ENCODE peak calls at places on chromosome 15, in six cellular contexts. One of them, this sample, is unnamed.

GRCh38 chr15:57112178-57112577 is 193.7 kb downstream of the TCF12 start:
- DNase-seq in upper lobe of right lung: no peak
- DNase-seq in PC-3: no peak
- DNase-seq in adrenal gland: no peak
- DNase-seq in ovary: no peak
- DNase-seq in cardiac fibroblast: no peak
- DNase-seq in this sample: peak

GRCh38 chr15:89646416-89647141 is 8.7 kb downstream of the KIF7 start:
- DNase-seq in PC-3: no peak
- DNase-seq in adrenal gland: no peak
- DNase-seq in cardiac fibroblast: no peak
- DNase-seq in upper lobe of right lung: no peak
- DNase-seq in ovary: peak
- DNase-seq in this sample: no peak

GRCh38 chr15:83694030-83694429 is 40.1 kb downstream of the ADAMTSL3 start:
- DNase-seq in ovary: peak
- DNase-seq in cardiac fibroblast: peak
- DNase-seq in adrenal gland: no peak
- DNase-seq in PC-3: peak
- DNase-seq in upper lobe of right lung: no peak
- DNase-seq in this sample: peak

GRCh38 chr15:97968380-97968779 is 7.9 kb downstream of the ARRDC4 start:
- DNase-seq in cardiac fibroblast: peak
- DNase-seq in PC-3: no peak
- DNase-seq in upper lobe of right lung: no peak
- DNase-seq in adrenal gland: no peak
- DNase-seq in ovary: no peak
- DNase-seq in this sample: peak

GRCh38 chr15:68652141-68652540 is 73.3 kb downstream of the CORO2B start:
- DNase-seq in PC-3: no peak
- DNase-seq in ovary: peak
- DNase-seq in cardiac fibroblast: peak
- DNase-seq in adrenal gland: no peak
- DNase-seq in upper lobe of right lung: peak
- DNase-seq in this sample: no peak

GRCh38 chr15:52406601-52407000 is 111.0 kb upstream of the MYO5C start:
- DNase-seq in cardiac fibroblast: peak
- DNase-seq in ovary: no peak
- DNase-seq in PC-3: no peak
- DNase-seq in upper lobe of right lung: no peak
- DNase-seq in adrenal gland: no peak
- DNase-seq in this sample: peak

GRCh38 chr15:94478763-94479162 is 247.4 kb downstream of the MCTP2 start:
- DNase-seq in upper lobe of right lung: no peak
- DNase-seq in cardiac fibroblast: no peak
- DNase-seq in adrenal gland: no peak
- DNase-seq in PC-3: no peak
- DNase-seq in ovary: no peak
- DNase-seq in this sample: no peak

GRCh38 chr15:59819047-59819446 is 129.9 kb upstream of the BNIP2 start:
- DNase-seq in PC-3: no peak
- DNase-seq in ovary: no peak
- DNase-seq in adrenal gland: no peak
- DNase-seq in cardiac fibroblast: no peak
- DNase-seq in upper lobe of right lung: no peak
- DNase-seq in this sample: no peak

GRCh38 chr15:55248895-55249294 is 40.7 kb downstream of the RAB27A start:
- DNase-seq in adrenal gland: no peak
- DNase-seq in ovary: no peak
- DNase-seq in PC-3: no peak
- DNase-seq in cardiac fibroblast: no peak
- DNase-seq in upper lobe of right lung: no peak
- DNase-seq in this sample: no peak

GRCh38 chr15:55183679-55184078 is 13.1 kb downstream of the RSL24D1 start:
- DNase-seq in cardiac fibroblast: no peak
- DNase-seq in ovary: no peak
- DNase-seq in PC-3: peak
- DNase-seq in upper lobe of right lung: no peak
- DNase-seq in adrenal gland: no peak
- DNase-seq in this sample: no peak

GRCh38 chr15:51814616-51815015 is 14.8 kb upstream of the TMOD3 start:
- DNase-seq in PC-3: no peak
- DNase-seq in upper lobe of right lung: no peak
- DNase-seq in cardiac fibroblast: no peak
- DNase-seq in adrenal gland: no peak
- DNase-seq in ovary: no peak
- DNase-seq in this sample: peak

GRCh38 chr15:85412956-85413854 is 32.8 kb downstream of the AKAP13 start:
- DNase-seq in cardiac fibroblast: peak
- DNase-seq in PC-3: peak
- DNase-seq in upper lobe of right lung: peak
- DNase-seq in ovary: no peak
- DNase-seq in adrenal gland: peak
- DNase-seq in this sample: no peak

GRCh38 chr15:64597469-64597806 is 137.1 kb downstream of the ZNF609 start:
- DNase-seq in PC-3: no peak
- DNase-seq in cardiac fibroblast: no peak
- DNase-seq in upper lobe of right lung: no peak
- DNase-seq in ovary: no peak
- DNase-seq in adrenal gland: peak
- DNase-seq in this sample: no peak

GRCh38 chr15:90871097-90871715 is 2.8 kb downstream of the FURIN start:
- DNase-seq in ovary: peak
- DNase-seq in PC-3: no peak
- DNase-seq in adrenal gland: peak
- DNase-seq in upper lobe of right lung: peak
- DNase-seq in cardiac fibroblast: peak
- DNase-seq in this sample: no peak

GRCh38 chr15:77468896-77469295 is 48.2 kb downstream of the HMG20A start:
- DNase-seq in adrenal gland: no peak
- DNase-seq in cardiac fibroblast: no peak
- DNase-seq in ovary: no peak
- DNase-seq in PC-3: no peak
- DNase-seq in upper lobe of right lung: no peak
- DNase-seq in this sample: no peak

GRCh38 chr15:25481208-25481862 is 42.5 kb upstream of the UBE3A start:
- DNase-seq in ovary: peak
- DNase-seq in cardiac fibroblast: no peak
- DNase-seq in upper lobe of right lung: no peak
- DNase-seq in adrenal gland: no peak
- DNase-seq in PC-3: peak
- DNase-seq in this sample: no peak

GRCh38 chr15:85615930-85616329 is 178.8 kb downstream of the KLHL25 start:
- DNase-seq in ovary: no peak
- DNase-seq in upper lobe of right lung: no peak
- DNase-seq in PC-3: peak
- DNase-seq in adrenal gland: no peak
- DNase-seq in cardiac fibroblast: peak
- DNase-seq in this sample: peak

GRCh38 chr15:101710806-101711205 is 13.5 kb downstream of the TARS3 start:
- DNase-seq in ovary: no peak
- DNase-seq in upper lobe of right lung: no peak
- DNase-seq in cardiac fibroblast: peak
- DNase-seq in PC-3: no peak
- DNase-seq in adrenal gland: no peak
- DNase-seq in this sample: no peak

GRCh38 chr15:32893412-32893811 is 175.6 kb downstream of the GREM1 start:
- DNase-seq in upper lobe of right lung: no peak
- DNase-seq in ovary: no peak
- DNase-seq in PC-3: no peak
- DNase-seq in cardiac fibroblast: no peak
- DNase-seq in adrenal gland: no peak
- DNase-seq in this sample: no peak

GRCh38 chr15:63185206-63185605 is 4.2 kb upstream of the RAB8B start:
- DNase-seq in adrenal gland: no peak
- DNase-seq in cardiac fibroblast: no peak
- DNase-seq in upper lobe of right lung: no peak
- DNase-seq in ovary: no peak
- DNase-seq in PC-3: no peak
- DNase-seq in this sample: no peak

GRCh38 chr15:57554063-57554820 is 37.5 kb upstream of the MYZAP start:
- DNase-seq in PC-3: no peak
- DNase-seq in cardiac fibroblast: peak
- DNase-seq in adrenal gland: no peak
- DNase-seq in ovary: no peak
- DNase-seq in upper lobe of right lung: no peak
- DNase-seq in this sample: peak

DNA sequence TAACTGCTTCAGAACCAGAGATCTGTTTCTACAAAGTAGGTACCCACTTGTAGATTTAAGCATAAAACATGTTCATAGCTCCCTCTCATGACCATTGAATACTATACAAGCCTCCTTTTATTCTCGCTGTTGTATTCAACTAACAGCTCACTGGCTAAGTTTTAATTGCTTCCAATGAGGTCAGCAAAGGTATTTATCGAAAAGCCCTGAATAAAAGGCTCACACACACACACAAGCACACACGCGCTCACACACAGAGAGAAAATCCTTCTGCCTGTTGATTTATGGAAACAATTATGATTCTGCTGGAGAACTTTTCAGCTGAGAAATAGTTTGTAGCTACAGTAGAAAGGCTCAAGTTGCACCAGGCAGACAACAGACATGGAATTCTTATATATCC is at the start of gene FGF7:
- DNase-seq in PC-3: no peak
- DNase-seq in ovary: peak
- DNase-seq in cardiac fibroblast: peak
- DNase-seq in upper lobe of right lung: no peak
- DNase-seq in adrenal gland: no peak
- DNase-seq in this sample: peak
- TF ChIP-seq CTCF in PC-3: no peak
- TF ChIP-seq CTCF in ovary: no peak
- TF ChIP-seq CTCF in cardiac fibroblast: no peak
- TF ChIP-seq CTCF in upper lobe of right lung: peak
- TF ChIP-seq CTCF in adrenal gland: no peak
- TF ChIP-seq CTCF in this sample: peak

GRCh38 chr15:40338041-40338657 is 2.6 kb downstream of the CCDC9B start:
- DNase-seq in adrenal gland: peak
- DNase-seq in PC-3: peak
- DNase-seq in ovary: peak
- DNase-seq in cardiac fibroblast: peak
- DNase-seq in upper lobe of right lung: peak
- DNase-seq in this sample: peak

GRCh38 chr15:40340038-40340739 is 550 bp downstream of the CCDC9B start:
- DNase-seq in PC-3: peak
- DNase-seq in cardiac fibroblast: peak
- DNase-seq in ovary: peak
- DNase-seq in upper lobe of right lung: peak
- DNase-seq in adrenal gland: peak
- DNase-seq in this sample: peak

GRCh38 chr15:40339621-40339945 is 1.2 kb downstream of the CCDC9B start:
- DNase-seq in upper lobe of right lung: no peak
- DNase-seq in PC-3: no peak
- DNase-seq in adrenal gland: no peak
- DNase-seq in ovary: peak
- DNase-seq in cardiac fibroblast: no peak
- DNase-seq in this sample: no peak

GRCh38 chr15:40337597-40337996 is 3.1 kb downstream of the CCDC9B start:
- DNase-seq in PC-3: no peak
- DNase-seq in upper lobe of right lung: no peak
- DNase-seq in cardiac fibroblast: no peak
- DNase-seq in ovary: peak
- DNase-seq in adrenal gland: no peak
- DNase-seq in this sample: no peak

DNA sequence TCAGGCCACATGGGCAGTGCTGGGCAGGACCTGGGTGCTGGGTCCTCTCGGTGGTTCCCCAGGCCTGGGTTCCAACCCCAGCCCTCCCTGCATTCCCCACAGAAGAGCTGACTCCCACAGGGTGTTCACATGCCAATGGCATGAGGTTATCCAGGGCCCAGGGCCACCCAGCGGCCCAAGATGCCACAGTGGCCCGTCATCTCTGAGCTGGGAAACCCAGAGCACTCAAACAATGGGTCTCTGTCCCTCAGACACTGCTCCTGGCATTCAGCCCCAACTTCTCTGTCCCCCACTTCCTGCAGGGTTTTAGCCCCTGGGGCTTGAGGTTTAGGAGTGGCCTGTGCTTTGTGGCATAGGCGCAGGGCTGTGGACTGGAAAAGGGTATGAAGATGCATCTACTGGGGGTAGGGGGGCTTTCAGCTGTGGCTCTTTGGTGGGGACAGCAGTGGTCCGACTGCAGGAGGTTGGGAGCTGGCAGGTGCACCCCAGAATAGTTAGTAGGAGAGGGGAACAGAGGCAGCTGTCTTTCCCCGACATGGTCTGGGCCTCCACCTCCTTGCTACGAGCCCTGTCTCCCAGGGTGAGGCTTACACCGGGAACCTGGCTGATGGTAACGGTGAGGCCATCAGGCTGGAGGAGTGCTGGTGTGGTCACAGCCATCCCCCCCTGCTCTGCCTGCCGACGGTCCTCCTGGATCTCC is 1.7 kb downstream of the CCDC9B start:
- DNase-seq in adrenal gland: no peak
- DNase-seq in PC-3: peak
- DNase-seq in cardiac fibroblast: peak
- DNase-seq in ovary: no peak
- DNase-seq in upper lobe of right lung: no peak
- DNase-seq in this sample: no peak
- H3K4me3 ChIP-seq in adrenal gland: no peak
- H3K4me3 ChIP-seq in PC-3: peak
- H3K4me3 ChIP-seq in cardiac fibroblast: peak
- H3K4me3 ChIP-seq in ovary: peak
- H3K4me3 ChIP-seq in upper lobe of right lung: peak
- H3K4me3 ChIP-seq in this sample: no peak

DNA sequence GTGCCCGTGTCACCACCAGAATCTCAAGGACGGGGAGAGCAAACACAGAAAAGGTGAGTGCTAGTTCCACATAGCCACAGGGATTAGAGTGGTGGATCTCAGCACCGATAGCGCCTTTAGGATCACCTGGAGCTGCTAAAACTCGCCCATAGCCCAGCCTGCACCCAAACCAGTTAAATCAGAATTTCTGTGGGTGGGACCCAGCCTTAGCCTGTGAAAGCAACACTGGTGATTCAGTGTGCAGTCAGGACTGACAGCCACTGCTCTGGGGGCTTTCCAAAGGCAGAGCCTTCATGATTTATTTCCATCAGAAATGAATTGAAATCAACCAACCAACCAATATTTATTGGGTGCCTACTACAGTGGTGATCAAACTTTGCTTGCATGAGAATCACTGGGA is 12.4 kb downstream of the ISLR start:
- DNase-seq in adrenal gland: no peak
- DNase-seq in PC-3: peak
- DNase-seq in upper lobe of right lung: no peak
- DNase-seq in ovary: no peak
- DNase-seq in cardiac fibroblast: no peak
- DNase-seq in this sample: no peak
- TF ChIP-seq CTCF in adrenal gland: no peak
- TF ChIP-seq CTCF in PC-3: no peak
- TF ChIP-seq CTCF in upper lobe of right lung: no peak
- TF ChIP-seq CTCF in ovary: no peak
- TF ChIP-seq CTCF in cardiac fibroblast: no peak
- TF ChIP-seq CTCF in this sample: no peak

GRCh38 chr15:62163397-62163796 is 1.7 kb downstream of the C2CD4B start:
- DNase-seq in cardiac fibroblast: no peak
- DNase-seq in ovary: no peak
- DNase-seq in upper lobe of right lung: no peak
- DNase-seq in adrenal gland: no peak
- DNase-seq in PC-3: no peak
- DNase-seq in this sample: no peak
- H3K4me3 ChIP-seq in cardiac fibroblast: peak
- H3K4me3 ChIP-seq in ovary: no peak
- H3K4me3 ChIP-seq in upper lobe of right lung: peak
- H3K4me3 ChIP-seq in adrenal gland: no peak
- H3K4me3 ChIP-seq in PC-3: no peak
- H3K4me3 ChIP-seq in this sample: no peak

This sample was measured in cardiac muscle cell.